ENCODE peak calls at places on chromosomes 13 and 19, in nine cellular contexts. Z, J, I, T, A, L, K, P and W are unnamed samples.
A peak's percentile ranks its signal among the peaks of the same experiment; 100 is the strongest.

GRCh38 chr19:41821003-41821735 is 23.3 kb downstream of the LYPD4 start:
- DNase-seq in K (no peak), J (peak; percentile 8), T (peak; percentile 37), P (peak; percentile 65), I (peak; percentile 29), A (peak; percentile 64), L (peak; percentile 6), Z (peak; percentile 15), W (peak; percentile 83)

GRCh38 chr19:799076-799881 is 2.0 kb downstream of the PTBP1 start:
- DNase-seq in A (no peak), I (peak; percentile 53), L (no peak), T (no peak), Z (peak; percentile 49), J (no peak), P (peak; percentile 56), K (peak; percentile 65), W (no peak)

GRCh38 chr19:58477871-58478270 is 1.7 kb downstream of the ZNF446 start:
- DNase-seq in T (no peak), P (no peak), A (no peak), L (no peak), K (no peak), J (no peak), I (no peak), Z (no peak), W (no peak)

GRCh38 chr19:11160119-11160768 is 4.7 kb upstream of the SPC24 start:
- DNase-seq in J (no peak), Z (peak; percentile 73), A (no peak), I (peak; percentile 66), K (no peak), P (no peak), T (no peak), L (no peak), W (no peak)

GRCh38 chr13:74647991-74648390 is 513.8 kb upstream of the KLF12 start:
- DNase-seq in J (no peak), P (no peak), I (no peak), A (no peak), L (no peak), T (no peak), K (no peak), Z (no peak), W (no peak)

GRCh38 chr13:113275387-113275786 is 21.7 kb upstream of the LAMP1 start:
- DNase-seq in Z (peak; percentile 75), L (no peak), K (no peak), P (peak; percentile 88), A (no peak), I (peak; percentile 77), J (no peak), T (peak; percentile 71), W (no peak)

GRCh38 chr13:20160346-20161274 is at the start of gene GJA3:
- DNase-seq in L (no peak), Z (peak; percentile 39), T (peak; percentile 70), I (peak; percentile 23), A (peak; percentile 42), P (peak; percentile 18), J (no peak), K (no peak), W (peak; percentile 52)

GRCh38 chr13:24187185-24187584 is 26.7 kb downstream of the SPATA13 start:
- DNase-seq in P (peak; percentile 52), K (no peak), A (no peak), L (no peak), Z (peak; percentile 64), T (peak; percentile 22), J (no peak), I (peak; percentile 58), W (no peak)

GRCh38 chr13:84844473-84844872 is 954.7 kb downstream of the SLITRK6 start:
- DNase-seq in K (no peak), P (peak; percentile 27), A (no peak), L (no peak), Z (no peak), I (no peak), T (peak; percentile 21), J (no peak), W (no peak)

GRCh38 chr13:30340367-30341184 is 33.2 kb upstream of the KATNAL1 start:
- DNase-seq in K (no peak), A (no peak), Z (peak; percentile 89), T (peak; percentile 50), I (peak; percentile 95), L (peak; percentile 31), J (peak; percentile 16), P (peak; percentile 52), W (no peak)